ENCODE peak calls at places on chromosomes 13 and 19, in six cellular contexts. E is putamen; T is HCEC 1CT; H is smooth muscle cell of the brain vasculature; K is CD8-positive, alpha-beta memory T cell; W is IMR-90. R is an unnamed sample.
A peak's percentile ranks its signal among the peaks of the same experiment; 100 is the strongest.

GRCh38 chr13:51315658-51316057 is 23.8 kb upstream of the SERPINE3 start:
- DNase-seq in E (no peak), T (no peak), H (peak; percentile 36), K (no peak), W (no peak), R (no peak)

GRCh38 chr19:17765069-17765618 is 13.9 kb downstream of the FCHO1 start:
- DNase-seq in E (no peak), T (no peak), H (no peak), K (no peak), W (no peak), R (no peak)

GRCh38 chr13:44422755-44423643 is 49.4 kb downstream of the SERP2 start:
- DNase-seq in E (no peak), T (no peak), H (no peak), K (no peak), W (no peak), R (no peak)

GRCh38 chr13:81305928-81306327 is 965.0 kb upstream of the SPRY2 start:
- DNase-seq in E (no peak), T (no peak), H (no peak), K (no peak), W (no peak), R (no peak)

GRCh38 chr19:29596885-29597525 is 9.1 kb upstream of the POP4 start:
- DNase-seq in E (no peak), T (peak; percentile 19), H (no peak), K (no peak), W (peak; percentile 40), R (peak; percentile 71)

GRCh38 chr19:6551607-6552450 is 21.0 kb downstream of the TNFSF9 start:
- DNase-seq in E (no peak), T (no peak), H (no peak), K (peak; percentile 60), W (no peak), R (no peak)

GRCh38 chr13:111597041-111598017 is 276.9 kb downstream of the TEX29 start:
- DNase-seq in E (no peak), T (no peak), H (no peak), K (no peak), W (no peak), R (no peak)

GRCh38 chr13:110347088-110347487 is 40.0 kb downstream of the COL4A2 start:
- DNase-seq in E (no peak), T (no peak), H (no peak), K (no peak), W (no peak), R (no peak)

GRCh38 chr13:40197936-40198335 is 468.5 kb downstream of the FOXO1 start:
- DNase-seq in E (no peak), T (no peak), H (no peak), K (no peak), W (no peak), R (no peak)

GRCh38 chr13:84132491-84132890 is 250.2 kb upstream of the SLITRK1 start:
- DNase-seq in E (no peak), T (no peak), H (no peak), K (no peak), W (no peak), R (no peak)

GRCh38 chr19:12126707-12127106 is 13.4 kb downstream of the ZNF20 start:
- DNase-seq in E (no peak), T (no peak), H (no peak), K (no peak), W (peak; percentile 19), R (no peak)

GRCh38 chr13:67100723-67101122 is 129.4 kb downstream of the PCDH9 start:
- DNase-seq in E (no peak), T (peak; percentile 7), H (no peak), K (no peak), W (no peak), R (no peak)

GRCh38 chr13:23980160-23980551 is 82.9 kb upstream of the C1QTNF9B start:
- DNase-seq in E (peak; percentile 88), T (peak; percentile 70), H (no peak), K (peak; percentile 83), W (peak; percentile 82), R (peak; percentile 80)

GRCh38 chr13:24038405-24038804 is 122.1 kb upstream of the SPATA13 start:
- DNase-seq in E (peak; percentile 46), T (peak; percentile 51), H (no peak), K (no peak), W (peak; percentile 72), R (no peak)

GRCh38 chr13:27258637-27259377 is 7.4 kb downstream of the RPL21 start:
- DNase-seq in E (no peak), T (no peak), H (no peak), K (no peak), W (no peak), R (no peak)

GRCh38 chr19:17294051-17294891 is 9.0 kb downstream of the ABHD8 start:
- DNase-seq in E (no peak), T (no peak), H (no peak), K (peak; percentile 29), W (no peak), R (peak; percentile 48)

GRCh38 chr19:5804516-5805464 is at the start of gene NRTN:
- DNase-seq in E (no peak), T (no peak), H (no peak), K (peak; percentile 40), W (no peak), R (peak; percentile 44)

GRCh38 chr19:4722671-4723464 is 774 bp downstream of the DPP9 start:
- DNase-seq in E (no peak), T (peak; percentile 18), H (no peak), K (no peak), W (peak; percentile 53), R (no peak)

GRCh38 chr13:21638319-21639282 is 32.3 kb upstream of the FGF9 start:
- DNase-seq in E (no peak), T (peak; percentile 18), H (no peak), K (peak; percentile 10), W (peak; percentile 4), R (no peak)

GRCh38 chr13:107185889-107186288 is 618.0 kb upstream of the ARGLU1 start:
- DNase-seq in E (no peak), T (peak; percentile 85), H (no peak), K (no peak), W (peak; percentile 84), R (no peak)

GRCh38 chr13:80338781-80339577 is 1.9 kb downstream of the SPRY2 start:
- DNase-seq in E (peak; percentile 65), T (peak; percentile 75), H (no peak), K (no peak), W (peak; percentile 88), R (peak; percentile 89)

GRCh38 chr13:43981091-43981490 is 101.4 kb downstream of the LACC1 start:
- DNase-seq in E (no peak), T (no peak), H (no peak), K (no peak), W (no peak), R (no peak)

GRCh38 chr19:11921852-11922495 is 2.9 kb upstream of the ZNF700 start:
- DNase-seq in E (no peak), T (no peak), H (no peak), K (no peak), W (peak; percentile 5), R (no peak)

GRCh38 chr13:66513728-66514127 is 716.4 kb downstream of the PCDH9 start:
- DNase-seq in E (no peak), T (peak; percentile 66), H (peak; percentile 15), K (no peak), W (peak; percentile 16), R (no peak)

GRCh38 chr13:102400619-102401125 is 1.2 kb downstream of the FGF14 start:
- DNase-seq in E (peak; percentile 49), T (peak; percentile 24), H (no peak), K (no peak), W (no peak), R (no peak)